ENCODE peak calls at places on chromosomes 12 and 14, in five cellular contexts. A, S, R, M and E are unnamed samples.

GRCh38 chr12:102879144-102879763 is 37.8 kb downstream of the PAH start:
- DNase-seq in A (peak), S (no peak), R (peak), M (peak), E (no peak)

GRCh38 chr12:124568431-124569374 is 1.3 kb upstream of the NCOR2 start:
- DNase-seq in A (no peak), S (no peak), R (peak), M (peak), E (no peak)

GRCh38 chr12:112349440-112349839 is 32.8 kb downstream of the HECTD4 start:
- DNase-seq in A (no peak), S (no peak), R (no peak), M (peak), E (no peak)

GRCh38 chr14:99872786-99873440 is 79.7 kb downstream of the EML1 start:
- DNase-seq in A (no peak), S (no peak), R (no peak), M (no peak), E (no peak)

GRCh38 chr12:48288387-48289268 is 62.1 kb downstream of the ZNF641 start:
- DNase-seq in A (no peak), S (no peak), R (no peak), M (no peak), E (no peak)

GRCh38 chr12:49538740-49539403 is at the start of gene KCNH3:
- DNase-seq in A (peak), S (peak), R (peak), M (peak), E (peak)

GRCh38 chr14:44316647-44317432 is 190.2 kb downstream of the FSCB start:
- DNase-seq in A (peak), S (no peak), R (no peak), M (peak), E (no peak)

GRCh38 chr12:70920251-70920851 is at the start of gene PTPRR:
- DNase-seq in A (peak), S (no peak), R (peak), M (no peak), E (peak)

GRCh38 chr12:2265461-2266167 is 212.8 kb downstream of the CACNA1C start:
- DNase-seq in A (no peak), S (no peak), R (no peak), M (no peak), E (no peak)

GRCh38 chr12:39125580-39125979 is 220.2 kb upstream of the CPNE8 start:
- DNase-seq in A (no peak), S (no peak), R (no peak), M (no peak), E (no peak)